ENCODE peak calls at places on chromosomes 11 and 22, in four cellular contexts. V is endothelial cell of umbilical vein, R is astrocyte, G is mesenchymal stem cell. Q is an unnamed sample.

GRCh38 chr11:19244084-19244483 is 3.3 kb upstream of the E2F8 start:
- DNase-seq in V (no peak), R (no peak), G (no peak), Q (peak)

GRCh38 chr22:37033605-37034430 is 14.3 kb downstream of the MPST start:
- DNase-seq in V (no peak), R (no peak), G (no peak), Q (no peak)

GRCh38 chr11:45078236-45079074 is 68.0 kb upstream of the PRDM11 start:
- DNase-seq in V (no peak), R (no peak), G (peak), Q (peak)

GRCh38 chr22:43096420-43096819 is 7.2 kb upstream of the TTLL1 start:
- DNase-seq in V (no peak), R (no peak), G (no peak), Q (no peak)

GRCh38 chr22:11629661-11630385 is 3898.2 kb upstream of the OR11H1 start:
- DNase-seq in V (no peak), R (no peak), G (no peak), Q (no peak)

GRCh38 chr11:112620621-112621394 is 340.4 kb upstream of the NCAM1 start:
- DNase-seq in V (no peak), R (peak), G (peak), Q (peak)

GRCh38 chr11:116792869-116793475 is 1.3 kb upstream of the APOA5 start:
- DNase-seq in V (no peak), R (peak), G (peak), Q (peak)

GRCh38 chr22:40396882-40397281 is 26.5 kb downstream of the SGSM3 start:
- DNase-seq in V (peak), R (peak), G (peak), Q (peak)

GRCh38 chr11:84310261-84310660 is 1024.1 kb upstream of the CCDC90B start:
- DNase-seq in V (no peak), R (no peak), G (no peak), Q (no peak)

GRCh38 chr11:114354076-114354475 is 46.2 kb downstream of the C11orf71 start:
- DNase-seq in V (peak), R (peak), G (peak), Q (peak)

GRCh38 chr22:50444663-50445062 is 30.2 kb downstream of the SBF1 start:
- DNase-seq in V (peak), R (peak), G (peak), Q (peak)

GRCh38 chr11:89487016-89487415 is 4.2 kb downstream of the NOX4 start:
- DNase-seq in V (peak), R (peak), G (no peak), Q (peak)

GRCh38 chr11:89491141-89491690 is at the start of gene NOX4:
- DNase-seq in V (peak), R (peak), G (peak), Q (peak)

DNA sequence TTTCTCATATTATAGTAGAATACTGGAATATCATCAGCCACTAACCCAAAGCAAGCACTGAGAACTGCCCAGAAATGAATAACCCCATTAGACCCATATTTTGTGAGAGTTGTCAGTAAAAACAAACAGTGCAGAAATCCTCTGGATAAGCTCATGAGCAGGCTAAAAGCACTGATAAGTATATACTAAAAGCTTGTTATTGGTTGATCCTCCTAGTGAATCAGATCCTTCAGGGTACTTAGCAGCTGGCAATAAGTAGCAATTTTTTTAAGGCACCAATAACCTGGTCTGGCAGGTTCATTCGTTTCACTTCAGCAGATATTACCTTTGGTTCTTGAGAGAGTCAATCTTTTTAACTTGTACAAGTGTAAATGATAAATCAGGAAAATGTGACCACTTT is 1.2 kb downstream of the NOX4 start:
- DNase-seq in V (no peak), R (peak), G (peak), Q (peak)
- H3K4me2 ChIP-seq in V (peak), R (peak), G (peak), Q (no peak)

GRCh38 chr22:41842996-41843970 is 10.4 kb downstream of the SREBF2 start:
- DNase-seq in V (no peak), R (no peak), G (no peak), Q (no peak)

GRCh38 chr22:41845380-41846267 is 12.7 kb downstream of the SREBF2 start:
- DNase-seq in V (no peak), R (no peak), G (no peak), Q (no peak)

GRCh38 chr22:41844036-41844435 is 11.1 kb downstream of the SREBF2 start:
- DNase-seq in V (no peak), R (no peak), G (no peak), Q (no peak)

GRCh38 chr22:41846268-41847002 is 13.5 kb downstream of the SREBF2 start:
- DNase-seq in V (peak), R (no peak), G (no peak), Q (no peak)

GRCh38 chr22:41844513-41844912 is 11.6 kb downstream of the SREBF2 start:
- DNase-seq in V (no peak), R (no peak), G (no peak), Q (no peak)
- H3K4me2 ChIP-seq in V (no peak), R (no peak), G (no peak), Q (no peak)

GRCh38 chr11:92698742-92699141 is 270.7 kb upstream of the MTNR1B start:
- DNase-seq in V (no peak), R (no peak), G (no peak), Q (no peak)
- H3K4me2 ChIP-seq in V (no peak), R (no peak), G (no peak), Q (no peak)

GRCh38 chr11:69637956-69638871 is 2.7 kb upstream of the CCND1 start:
- DNase-seq in V (peak), R (peak), G (peak), Q (peak)
- H3K4me2 ChIP-seq in V (peak), R (peak), G (peak), Q (peak)

DNA sequence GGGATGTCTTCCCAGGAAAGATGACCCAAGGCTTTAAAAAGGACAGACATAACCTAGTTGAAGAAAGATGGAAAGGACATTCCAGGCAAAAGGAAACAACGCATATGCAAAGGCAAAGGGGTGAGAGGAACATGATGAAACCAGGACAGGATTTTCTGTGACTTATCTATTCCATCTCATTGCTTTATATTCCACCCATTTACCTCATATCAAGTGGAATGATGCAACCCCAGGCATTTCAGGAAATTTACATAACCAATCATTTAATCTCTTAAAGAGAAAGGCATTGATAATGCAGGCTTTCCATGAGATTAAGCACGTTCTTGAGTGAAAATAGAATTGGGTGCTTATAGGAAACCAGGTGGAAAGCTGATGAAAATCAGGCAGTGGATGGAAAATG is 13.0 kb downstream of the FZD4 start:
- DNase-seq in V (peak), R (no peak), G (no peak), Q (peak)
- H3K4me2 ChIP-seq in V (peak), R (no peak), G (no peak), Q (peak)